ENCODE peak calls at places on chromosomes 12 and 14, in six cellular contexts. L is suprapubic skin, M is lung, R is BE2C, A is GM20000, Z is hepatocyte. N is an unnamed sample.

GRCh38 chr12:44873898-44874297 is 2.2 kb downstream of the NELL2 start:
- DNase-seq in L (no peak), M (no peak), R (no peak), A (peak), Z (peak), N (no peak)

GRCh38 chr12:130134563-130134915 is 27.7 kb upstream of the FZD10 start:
- DNase-seq in L (no peak), M (no peak), R (no peak), A (no peak), Z (no peak), N (no peak)

GRCh38 chr14:75906680-75907280 is 75.0 kb downstream of the TGFB3 start:
- DNase-seq in L (peak), M (peak), R (peak), A (peak), Z (peak), N (peak)

GRCh38 chr14:36773136-36773540 is 111.5 kb downstream of the PAX9 start:
- DNase-seq in L (no peak), M (no peak), R (no peak), A (no peak), Z (peak), N (no peak)

GRCh38 chr12:121536058-121536928 is 44.5 kb downstream of the KDM2B start:
- DNase-seq in L (peak), M (peak), R (peak), A (peak), Z (peak), N (peak)

GRCh38 chr12:25557830-25558436 is 4.8 kb upstream of the LMNTD1 start:
- DNase-seq in L (no peak), M (no peak), R (peak), A (peak), Z (peak), N (no peak)

GRCh38 chr14:93655078-93655750 is 133.1 kb downstream of the PRIMA1 start:
- DNase-seq in L (no peak), M (no peak), R (peak), A (peak), Z (peak), N (no peak)

GRCh38 chr12:85949253-85949652 is 75.2 kb downstream of the NTS start:
- DNase-seq in L (no peak), M (no peak), R (no peak), A (no peak), Z (no peak), N (no peak)

GRCh38 chr12:112907415-112908157 is 824 bp downstream of the OAS1 start:
- DNase-seq in L (no peak), M (no peak), R (no peak), A (peak), Z (no peak), N (no peak)

GRCh38 chr14:95527392-95528002 is 7.4 kb upstream of the GLRX5 start:
- DNase-seq in L (no peak), M (no peak), R (peak), A (peak), Z (peak), N (no peak)

GRCh38 chr12:114396869-114397719 is 8.8 kb downstream of the TBX5 start:
- DNase-seq in L (no peak), M (no peak), R (no peak), A (no peak), Z (no peak), N (no peak)

GRCh38 chr12:126358806-126359205 is 1293.6 kb downstream of the AACS start:
- DNase-seq in L (no peak), M (no peak), R (no peak), A (no peak), Z (no peak), N (no peak)

GRCh38 chr12:126361804-126362203 is 1296.6 kb downstream of the AACS start:
- DNase-seq in L (no peak), M (no peak), R (no peak), A (no peak), Z (no peak), N (no peak)

GRCh38 chr12:126362490-126362889 is 1297.3 kb downstream of the AACS start:
- DNase-seq in L (no peak), M (no peak), R (no peak), A (no peak), Z (no peak), N (no peak)

DNA sequence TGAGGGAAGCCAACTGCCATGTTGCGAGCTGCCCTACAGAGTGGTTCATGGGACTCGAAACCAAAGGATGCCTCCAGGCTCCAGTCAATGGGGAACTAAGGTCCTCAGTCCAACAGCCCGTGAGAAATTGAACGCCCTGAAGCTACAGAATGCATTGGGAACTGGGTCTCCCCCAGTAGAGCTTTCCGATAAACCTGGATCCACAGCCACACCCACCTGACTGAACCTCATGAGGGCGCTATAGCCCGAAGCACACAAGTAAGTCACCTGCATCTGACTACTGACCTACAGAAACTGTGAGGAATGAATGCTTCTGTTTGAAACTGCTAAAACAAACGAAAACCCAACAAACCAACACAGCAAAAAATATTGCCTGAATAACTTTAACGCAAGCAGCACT is 1297.7 kb downstream of the AACS start:
- DNase-seq in L (no peak), M (no peak), R (no peak), A (no peak), Z (no peak), N (no peak)
- TF ChIP-seq CTCF in L (no peak), M (no peak), R (peak), A (no peak), Z (no peak), N (no peak)

GRCh38 chr12:452667-453210 is 7.0 kb upstream of the B4GALNT3 start:
- DNase-seq in L (no peak), M (no peak), R (peak), A (peak), Z (no peak), N (peak)
- TF ChIP-seq CTCF in L (no peak), M (no peak), R (no peak), A (peak), Z (no peak), N (no peak)

DNA sequence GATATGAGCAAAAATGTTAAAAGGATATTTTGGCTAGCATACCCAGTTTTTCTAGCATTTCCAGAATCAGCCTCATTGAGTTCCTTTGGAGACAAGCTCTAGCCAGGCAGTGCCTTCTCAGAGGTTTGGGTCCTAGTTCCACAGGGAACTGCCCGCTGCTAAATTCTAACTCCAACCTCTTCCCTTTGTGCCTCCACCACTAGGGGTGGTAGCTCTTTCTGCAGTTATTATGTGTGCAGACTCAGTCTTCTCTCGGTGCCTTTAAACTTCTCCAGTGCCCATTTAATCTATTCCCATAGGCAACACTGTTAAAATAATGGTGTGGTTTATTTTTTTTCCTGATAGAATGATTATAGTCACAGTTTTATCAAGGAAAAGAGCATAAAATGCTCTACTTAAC is 21.5 kb upstream of the SLC25A3 start:
- DNase-seq in L (no peak), M (no peak), R (no peak), A (no peak), Z (no peak), N (no peak)
- TF ChIP-seq CTCF in L (no peak), M (no peak), R (peak), A (no peak), Z (no peak), N (no peak)

GRCh38 chr12:92827836-92828431 is 101.2 kb downstream of the EEA1 start:
- DNase-seq in L (no peak), M (no peak), R (peak), A (peak), Z (peak), N (no peak)
- TF ChIP-seq CTCF in L (peak), M (peak), R (peak), A (no peak), Z (peak), N (peak)

DNA sequence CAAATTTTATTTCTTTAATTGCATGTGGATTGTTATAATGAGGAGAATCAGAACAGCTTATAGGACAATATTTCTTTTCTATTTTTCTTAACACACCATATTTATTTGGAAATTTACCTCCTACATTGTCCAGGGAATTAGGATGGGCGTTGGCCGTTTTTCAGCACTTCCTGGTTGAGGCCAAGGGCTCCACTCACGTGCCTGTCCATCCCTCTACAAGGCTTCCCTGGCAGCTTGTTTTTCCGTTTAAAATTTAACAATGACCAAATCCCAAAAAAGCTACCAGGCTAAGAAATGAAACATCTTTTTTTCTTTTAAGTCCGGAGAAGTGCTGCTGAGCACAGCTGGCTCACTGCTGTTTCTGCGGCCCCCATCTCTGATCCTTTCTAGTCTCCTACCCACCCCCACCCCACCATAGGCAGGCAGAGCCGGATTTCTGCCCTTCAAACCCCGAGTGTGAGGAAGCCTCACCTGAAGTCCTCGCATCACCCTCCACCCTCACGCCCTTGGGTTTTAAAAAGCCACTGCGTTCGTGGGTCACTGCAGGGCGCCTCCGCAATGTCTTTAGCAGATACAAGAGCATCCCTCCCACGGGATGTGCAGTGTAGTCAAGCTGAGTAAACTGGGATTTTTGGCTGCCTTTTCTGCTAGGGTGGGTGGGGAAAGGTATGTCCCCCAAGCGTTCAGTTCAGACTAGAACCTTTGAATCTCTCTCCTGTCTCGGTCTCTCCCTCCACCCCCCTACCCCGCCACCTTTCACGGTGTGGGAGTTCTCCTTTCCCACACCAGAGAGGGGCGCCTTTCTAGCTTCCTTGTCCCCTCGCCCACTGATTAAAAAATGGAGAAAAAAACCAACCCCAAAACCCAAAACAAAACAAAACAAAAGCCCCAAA is 767 bp upstream of the FAR2 start:
- DNase-seq in L (no peak), M (peak), R (peak), A (peak), Z (peak), N (no peak)
- TF ChIP-seq CTCF in L (no peak), M (no peak), R (no peak), A (no peak), Z (peak), N (no peak)

GRCh38 chr12:71360013-71360412 is 79.6 kb upstream of the LGR5 start:
- DNase-seq in L (no peak), M (no peak), R (no peak), A (no peak), Z (no peak), N (no peak)
- TF ChIP-seq CTCF in L (no peak), M (no peak), R (no peak), A (no peak), Z (no peak), N (no peak)

GRCh38 chr12:77535734-77536133 is 295.0 kb upstream of the NAV3 start:
- DNase-seq in L (no peak), M (no peak), R (no peak), A (no peak), Z (no peak), N (no peak)

GRCh38 chr12:77537648-77538047 is 293.0 kb upstream of the NAV3 start:
- DNase-seq in L (no peak), M (no peak), R (no peak), A (no peak), Z (no peak), N (no peak)

DNA sequence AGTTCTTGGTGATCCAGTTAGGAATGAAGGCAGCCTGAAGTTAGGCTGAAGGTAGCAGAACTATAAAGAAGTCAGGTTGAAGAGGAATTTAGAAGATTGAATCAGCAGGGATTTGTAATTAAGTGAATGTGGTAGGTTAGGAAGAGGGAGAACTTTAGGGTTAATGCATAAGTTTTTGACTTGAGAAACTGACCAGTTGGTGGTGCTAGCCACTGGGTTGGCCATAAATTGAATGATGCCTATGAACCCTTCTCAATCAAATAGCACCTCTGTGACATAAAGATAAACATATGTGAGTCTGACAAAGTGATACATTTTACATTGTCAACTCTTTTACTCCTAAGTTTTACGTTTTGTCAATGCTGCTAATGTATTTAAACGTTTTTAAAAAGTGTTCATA is 290.6 kb upstream of the NAV3 start:
- DNase-seq in L (no peak), M (no peak), R (no peak), A (no peak), Z (no peak), N (no peak)
- TF ChIP-seq CTCF in L (no peak), M (no peak), R (no peak), A (no peak), Z (no peak), N (no peak)

DNA sequence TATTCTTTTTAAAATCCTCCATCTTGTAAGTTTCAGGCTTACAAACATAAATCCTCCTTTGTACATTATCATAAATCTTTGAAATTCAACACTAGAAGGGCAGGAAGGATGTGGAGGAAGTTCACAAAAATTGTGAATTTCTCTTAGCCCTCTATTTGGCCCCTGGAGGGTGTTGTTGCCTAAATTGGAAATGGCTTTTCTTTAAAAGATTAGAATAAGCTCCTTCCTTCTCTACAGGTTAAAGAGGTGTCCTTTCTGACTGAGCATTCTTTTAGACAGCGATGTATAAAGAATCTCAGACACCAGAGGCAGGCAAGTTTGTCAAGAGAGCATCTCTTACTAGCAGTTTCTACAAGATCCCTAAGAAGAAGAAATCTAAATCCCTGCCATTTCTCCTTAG is 391.8 kb upstream of the OR4E1 start:
- DNase-seq in L (no peak), M (no peak), R (no peak), A (no peak), Z (no peak), N (no peak)
- TF ChIP-seq CTCF in L (no peak), M (no peak), R (no peak), A (no peak), Z (no peak), N (no peak)

GRCh38 chr12:54294152-54294913 is 6.5 kb downstream of the NFE2 start:
- DNase-seq in L (no peak), M (peak), R (peak), A (peak), Z (peak), N (peak)
- TF ChIP-seq CTCF in L (peak), M (peak), R (peak), A (peak), Z (peak), N (peak)

GRCh38 chr12:111785651-111786050 is 18.9 kb downstream of the ALDH2 start:
- DNase-seq in L (no peak), M (no peak), R (no peak), A (no peak), Z (no peak), N (no peak)

GRCh38 chr12:111784953-111785352 is 18.2 kb downstream of the ALDH2 start:
- DNase-seq in L (no peak), M (no peak), R (no peak), A (no peak), Z (no peak), N (no peak)

GRCh38 chr12:111791507-111791906 is 24.8 kb downstream of the ALDH2 start:
- DNase-seq in L (no peak), M (no peak), R (no peak), A (no peak), Z (no peak), N (no peak)

GRCh38 chr12:111789779-111790178 is 23.0 kb downstream of the ALDH2 start:
- DNase-seq in L (no peak), M (no peak), R (no peak), A (no peak), Z (no peak), N (no peak)

GRCh38 chr12:111788178-111788654 is 21.5 kb downstream of the ALDH2 start:
- DNase-seq in L (no peak), M (no peak), R (peak), A (peak), Z (peak), N (no peak)
- TF ChIP-seq CTCF in L (no peak), M (no peak), R (peak), A (peak), Z (no peak), N (no peak)

N was measured in natural killer cell.